ENCODE peak calls at places on chromosomes 13 and 19, in nine cellular contexts. K is Caco-2, F is neuronal stem cell, J is right cardiac atrium, L is esophagus muscularis mucosa, B is cardiac muscle cell, N is tibial artery, E is stomach, W is upper lobe of right lung. A is an unnamed sample. For H3K4me1, the result is how much of the 10 kb centered on the place peaks cover.

GRCh38 chr19:17200408-17201079 is 14.6 kb upstream of the USE1 start:
- DNase-seq in B (no peak), L (no peak), J (no peak), K (no peak), W (no peak), N (no peak), E (no peak), F (no peak), A (no peak)

GRCh38 chr19:2636142-2636896 is 66.2 kb downstream of the GNG7 start:
- DNase-seq in W (no peak), J (peak), E (no peak), K (no peak), F (no peak), L (no peak), N (no peak), B (no peak), A (no peak)

GRCh38 chr13:27617801-27618411 is 2.4 kb downstream of the LNX2 start:
- DNase-seq in K (no peak), N (no peak), W (no peak), J (no peak), E (peak), F (no peak), B (no peak), L (no peak), A (no peak)

GRCh38 chr19:1871140-1871597 is 7.8 kb upstream of the KLF16 start:
- DNase-seq in B (no peak), J (no peak), K (no peak), W (no peak), E (no peak), L (no peak), N (no peak), F (no peak), A (no peak)

GRCh38 chr19:33157906-33158305 is 26.0 kb downstream of the WDR88 start:
- DNase-seq in N (no peak), B (no peak), E (no peak), F (no peak), L (no peak), J (no peak), K (no peak), W (no peak), A (no peak)

GRCh38 chr13:80379245-80379644 is 38.3 kb upstream of the SPRY2 start:
- DNase-seq in L (no peak), K (no peak), B (peak), N (no peak), J (no peak), F (no peak), W (no peak), E (no peak), A (no peak)

GRCh38 chr13:22235950-22236290 is 565.0 kb downstream of the FGF9 start:
- DNase-seq in N (no peak), W (no peak), L (peak), E (no peak), K (no peak), F (no peak), B (no peak), J (no peak), A (no peak)

GRCh38 chr19:41172297-41173164 is 20.5 kb upstream of the CYP2S1 start:
- DNase-seq in W (peak), N (no peak), E (peak), L (no peak), F (no peak), J (no peak), K (peak), B (no peak), A (no peak)

GRCh38 chr19:46660008-46660517 is 919 bp downstream of the DACT3 start:
- DNase-seq in K (peak), E (no peak), W (no peak), B (peak), N (no peak), L (no peak), F (peak), J (peak), A (no peak)

GRCh38 chr19:10971107-10971715 is 10.4 kb downstream of the SMARCA4 start:
- DNase-seq in W (no peak), L (no peak), B (no peak), N (no peak), E (no peak), J (no peak), K (no peak), F (no peak), A (no peak)

GRCh38 chr13:105462981-105463380 is 1072.5 kb downstream of the EFNB2 start:
- DNase-seq in J (no peak), K (no peak), N (no peak), E (no peak), F (no peak), W (no peak), L (no peak), B (peak), A (no peak)

GRCh38 chr19:39941615-39942507 is 7.4 kb upstream of the FCGBP start:
- DNase-seq in J (no peak), E (peak), F (peak), B (peak), N (peak), K (no peak), W (no peak), L (peak), A (no peak)
- H3K4me3 ChIP-seq in J (no peak), E (no peak), F (no peak), B (no peak), N (no peak), K (no peak), W (no peak), L (no peak), A (no peak)

GRCh38 chr13:99000137-99000536 is 22.3 kb upstream of the DOCK9 start:
- DNase-seq in J (no peak), K (no peak), N (no peak), F (no peak), B (no peak), E (no peak), L (peak), W (no peak), A (no peak)

GRCh38 chr13:99004931-99005330 is 27.1 kb upstream of the DOCK9 start:
- DNase-seq in E (no peak), J (no peak), W (no peak), F (no peak), N (no peak), L (no peak), K (no peak), B (no peak), A (no peak)

GRCh38 chr13:98999635-98999952 is 21.7 kb upstream of the DOCK9 start:
- DNase-seq in B (peak), K (no peak), F (no peak), N (no peak), J (no peak), W (no peak), L (no peak), E (no peak), A (no peak)

GRCh38 chr13:99003851-99004471 is 26.1 kb upstream of the DOCK9 start:
- DNase-seq in J (no peak), K (no peak), E (no peak), W (no peak), B (peak), L (peak), F (no peak), N (no peak), A (no peak)

DNA sequence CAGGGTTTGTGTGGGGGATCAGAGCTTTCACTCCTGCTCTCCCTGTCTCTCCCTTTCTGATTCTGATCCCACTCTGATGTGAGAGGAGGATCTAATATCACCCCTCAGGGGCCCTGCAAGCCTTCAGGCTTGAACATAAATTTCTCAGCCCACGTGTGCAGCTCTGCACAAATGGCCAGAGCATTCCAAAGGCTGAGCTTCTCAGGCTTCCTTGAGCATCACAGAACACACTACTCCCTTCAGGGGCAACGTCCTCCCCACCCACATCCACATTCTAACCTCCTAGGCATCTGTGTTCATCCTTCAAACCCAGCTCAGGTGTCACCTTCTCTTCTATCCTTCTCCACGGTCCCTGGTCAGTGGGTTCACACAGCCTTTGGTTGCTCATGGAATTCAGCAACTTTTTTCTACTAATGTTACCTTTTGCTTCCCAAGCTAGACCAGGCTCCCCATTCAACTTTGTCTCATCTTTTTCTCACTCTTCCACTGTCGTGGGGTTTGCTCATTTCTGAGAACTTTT is 24.4 kb upstream of the DOCK9 start:
- DNase-seq in K (no peak), L (peak), N (no peak), J (no peak), F (no peak), E (no peak), B (no peak), W (no peak), A (no peak)
- H3K4me1 ChIP-seq in K (under half), L (half or more), N (under half), J (under half), F (under half), E (under half), B (under half), W (under half), A (under half)

GRCh38 chr19:45276284-45276687 is 25.2 kb downstream of the MARK4 start:
- DNase-seq in W (no peak), J (no peak), B (peak), K (no peak), L (no peak), F (no peak), E (no peak), N (no peak), A (no peak)
- H3K4me3 ChIP-seq in W (no peak), J (no peak), B (no peak), K (no peak), L (no peak), F (no peak), E (no peak), N (no peak), A (no peak)

GRCh38 chr13:95656386-95657015 is 12.0 kb upstream of the DZIP1 start:
- DNase-seq in J (no peak), W (no peak), L (no peak), F (no peak), K (peak), B (peak), E (no peak), N (no peak), A (no peak)
- H3K4me1 ChIP-seq in J (under half), W (under half), L (under half), F (under half), K (under half), B (under half), E (under half), N (under half), A (under half)

GRCh38 chr19:13844130-13844631 is 32.8 kb upstream of the NANOS3 start:
- DNase-seq in F (no peak), N (no peak), K (no peak), J (peak), W (no peak), B (no peak), L (no peak), E (no peak), A (no peak)

GRCh38 chr19:13842294-13843103 is 34.4 kb upstream of the NANOS3 start:
- DNase-seq in N (peak), E (peak), J (peak), B (peak), K (peak), L (no peak), F (no peak), W (peak), A (peak)

GRCh38 chr19:13841339-13842293 is 35.3 kb upstream of the NANOS3 start:
- DNase-seq in W (peak), K (no peak), L (no peak), F (no peak), E (peak), N (no peak), J (peak), B (peak), A (peak)

GRCh38 chr19:13840751-13841338 is 36.1 kb upstream of the NANOS3 start:
- DNase-seq in E (no peak), N (no peak), L (no peak), J (no peak), K (no peak), W (no peak), B (no peak), F (no peak), A (no peak)

DNA sequence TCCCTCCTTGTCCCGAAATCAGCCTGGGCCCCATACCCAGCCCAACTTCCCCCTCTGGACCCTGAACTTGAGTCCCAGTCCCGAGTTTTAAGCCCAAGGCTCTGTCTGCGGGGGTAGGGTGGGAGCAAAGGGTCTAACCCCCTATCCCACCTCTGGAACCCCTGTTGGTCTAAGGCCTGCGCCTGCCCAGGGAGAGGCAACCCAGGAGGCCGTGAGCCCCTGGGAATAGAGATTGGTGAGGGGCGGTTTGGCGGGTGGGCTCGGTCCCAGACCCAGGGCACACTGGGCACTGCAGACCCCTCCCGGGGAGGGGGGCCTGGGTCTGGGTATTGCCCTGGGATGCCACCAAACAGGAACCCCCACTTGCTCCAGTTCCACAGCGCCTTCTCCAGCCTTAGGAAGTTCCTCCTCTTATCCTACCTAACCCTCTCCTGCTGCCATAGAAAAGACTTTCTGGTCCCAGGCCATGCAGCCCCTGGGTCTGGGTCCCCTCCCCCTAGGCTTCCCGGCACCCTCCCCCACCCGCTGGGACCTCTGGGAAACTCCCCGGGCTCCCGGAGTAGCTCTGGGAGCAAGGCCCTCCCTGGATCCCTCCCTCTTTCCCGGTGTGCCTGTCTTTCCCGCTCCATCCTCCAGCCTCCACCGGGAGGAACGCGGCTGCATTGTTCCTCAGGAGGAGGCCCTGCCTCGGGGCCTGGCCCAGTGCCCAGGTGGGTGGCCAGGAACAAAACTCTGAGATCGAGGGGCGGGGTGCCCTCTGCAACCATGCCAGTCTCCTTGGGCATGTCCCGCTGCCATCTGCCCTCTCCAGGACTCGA is 33.6 kb upstream of the NANOS3 start:
- DNase-seq in J (peak), L (no peak), E (peak), F (no peak), K (peak), N (no peak), B (peak), W (peak), A (no peak)
- H3K4me3 ChIP-seq in J (peak), L (peak), E (peak), F (peak), K (peak), N (peak), B (peak), W (peak), A (peak)

DNA sequence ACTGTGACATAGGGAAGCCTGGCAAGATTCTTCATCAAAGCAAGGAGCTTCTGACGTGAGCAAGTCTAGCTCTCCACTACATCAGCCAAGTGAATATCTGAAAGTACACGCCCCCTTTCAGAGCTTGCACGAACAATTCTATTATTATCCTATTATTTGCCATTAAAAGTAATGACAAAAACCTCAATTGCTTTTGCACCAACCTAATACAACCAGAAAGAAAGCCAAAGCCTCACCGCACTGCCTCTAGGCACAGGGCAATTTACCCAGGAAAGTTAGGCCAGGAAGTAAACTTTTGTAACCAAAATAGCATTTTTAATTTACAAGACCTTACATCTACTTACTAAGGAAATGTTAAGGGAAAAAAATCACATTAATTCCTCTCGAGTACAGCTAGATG is 41.2 kb downstream of the LATS2 start:
- DNase-seq in L (no peak), K (no peak), N (peak), J (no peak), W (no peak), E (no peak), B (no peak), F (no peak), A (no peak)
- H3K4me1 ChIP-seq in L (half or more), K (under half), N (under half), J (under half), W (under half), E (half or more), B (under half), F (under half), A (under half)

GRCh38 chr19:12497032-12497431 is 12.4 kb upstream of the ZNF709 start:
- DNase-seq in W (no peak), E (no peak), L (no peak), B (no peak), K (no peak), N (no peak), J (no peak), F (no peak), A (no peak)
- H3K4me3 ChIP-seq in W (no peak), E (no peak), L (no peak), B (no peak), K (no peak), N (no peak), J (no peak), F (no peak), A (no peak)

GRCh38 chr13:112843392-112844250 is 125.4 kb upstream of the MCF2L start:
- DNase-seq in B (no peak), L (no peak), E (no peak), W (no peak), F (no peak), N (no peak), K (no peak), J (no peak), A (no peak)

GRCh38 chr13:112844879-112845278 is 124.1 kb upstream of the MCF2L start:
- DNase-seq in N (no peak), L (no peak), B (no peak), J (no peak), W (no peak), E (no peak), K (no peak), F (no peak), A (no peak)

GRCh38 chr13:112842931-112843391 is 126.1 kb upstream of the MCF2L start:
- DNase-seq in K (no peak), E (no peak), N (no peak), F (no peak), W (no peak), J (no peak), B (no peak), L (no peak), A (no peak)

GRCh38 chr13:112845511-112846144 is 123.4 kb upstream of the MCF2L start:
- DNase-seq in L (no peak), K (no peak), E (no peak), J (no peak), N (no peak), B (no peak), F (no peak), W (no peak), A (no peak)

GRCh38 chr13:112844411-112844810 is 124.6 kb upstream of the MCF2L start:
- DNase-seq in N (no peak), L (no peak), K (no peak), J (no peak), F (no peak), W (no peak), E (no peak), B (no peak), A (no peak)
- H3K4me1 ChIP-seq in N (under half), L (under half), K (under half), J (under half), F (under half), W (under half), E (under half), B (under half), A (under half)

GRCh38 chr19:35868823-35869326 is 501 bp downstream of the APLP1 start:
- DNase-seq in J (no peak), K (no peak), E (no peak), L (no peak), N (no peak), F (no peak), B (no peak), W (no peak), A (no peak)
- H3K4me3 ChIP-seq in J (peak), K (peak), E (peak), L (peak), N (peak), F (peak), B (peak), W (peak), A (peak)

GRCh38 chr13:64847767-64848166 is 2382.4 kb downstream of the PCDH9 start:
- DNase-seq in J (no peak), F (no peak), B (no peak), N (no peak), L (no peak), E (no peak), W (no peak), K (no peak), A (no peak)

GRCh38 chr13:64850017-64850416 is 2380.1 kb downstream of the PCDH9 start:
- DNase-seq in K (no peak), N (no peak), E (no peak), J (no peak), F (no peak), L (no peak), B (no peak), W (no peak), A (no peak)

GRCh38 chr13:64849174-64849573 is 2381.0 kb downstream of the PCDH9 start:
- DNase-seq in L (no peak), E (no peak), K (peak), B (no peak), F (no peak), W (no peak), N (no peak), J (no peak), A (no peak)
- H3K4me1 ChIP-seq in L (under half), E (under half), K (under half), B (under half), F (under half), W (under half), N (under half), J (under half), A (under half)

A was measured in ascending aorta.